ENCODE peak calls at places on chromosomes 7 and 10, in nine cellular contexts. Z is Peyer's patch, N is PC-3, J is esophagus squamous epithelium, W is psoas muscle, Y is heart right ventricle, T is prostate gland, V is lower lobe of right lung, K is breast epithelium. X is an unnamed sample. For H3K9me3, the result is how much of the 10 kb centered on the place peaks cover.

GRCh38 chr10:132959296-132959961 is 17.1 kb upstream of the CFAP46 start:
- DNase-seq in V (no peak), K (no peak), N (no peak), Z (peak), W (no peak), J (no peak), T (no peak), Y (no peak), X (no peak)

GRCh38 chr7:20744913-20745587 is 41.6 kb downstream of the SP8 start:
- DNase-seq in Z (no peak), V (no peak), T (no peak), Y (no peak), N (peak), K (no peak), W (no peak), J (no peak), X (no peak)

GRCh38 chr7:155819186-155819585 is 6.9 kb upstream of the SHH start:
- DNase-seq in J (no peak), K (no peak), N (no peak), Z (no peak), W (no peak), T (no peak), Y (no peak), V (no peak), X (no peak)

GRCh38 chr10:102118867-102119266 is 1.3 kb downstream of the LDB1 start:
- DNase-seq in N (no peak), Z (peak), W (no peak), K (peak), J (no peak), V (peak), T (peak), Y (peak), X (no peak)

GRCh38 chr10:12448729-12449391 is 99.5 kb downstream of the CAMK1D start:
- DNase-seq in J (no peak), W (no peak), K (peak), Y (no peak), Z (no peak), V (no peak), N (peak), T (no peak), X (peak)

GRCh38 chr10:31140716-31141115 is 109.1 kb upstream of the ZNF438 start:
- DNase-seq in T (no peak), K (no peak), Y (no peak), N (no peak), V (no peak), J (no peak), Z (no peak), W (no peak), X (no peak)

GRCh38 chr10:35089641-35090161 is 440 bp downstream of the CUL2 start:
- DNase-seq in V (no peak), Y (no peak), N (peak), J (no peak), K (no peak), T (no peak), Z (no peak), W (no peak), X (peak)

GRCh38 chr7:27389508-27389907 is 146.9 kb downstream of the EVX1 start:
- DNase-seq in T (no peak), N (no peak), K (no peak), Z (no peak), V (no peak), W (no peak), Y (no peak), J (no peak), X (no peak)

GRCh38 chr10:97520520-97520919 is 21.8 kb downstream of the UBTD1 start:
- DNase-seq in T (no peak), Z (no peak), N (no peak), V (no peak), K (no peak), W (no peak), Y (no peak), J (no peak), X (no peak)

GRCh38 chr7:92988941-92989540 is 128.7 kb downstream of the SAMD9 start:
- DNase-seq in N (no peak), Z (no peak), T (no peak), V (no peak), K (no peak), J (no peak), W (no peak), Y (no peak), X (no peak)

GRCh38 chr10:61832866-61833481 is 68.5 kb upstream of the ARID5B start:
- DNase-seq in Z (no peak), V (no peak), N (peak), K (no peak), W (no peak), Y (no peak), J (no peak), T (peak), X (no peak)

GRCh38 chr10:129993621-129994020 is 29.5 kb upstream of the EBF3 start:
- DNase-seq in W (no peak), Z (no peak), N (peak), T (no peak), Y (no peak), K (no peak), V (no peak), J (no peak), X (no peak)

GRCh38 chr10:14688606-14689005 is 86.1 kb downstream of the FAM107B start:
- DNase-seq in K (no peak), Z (no peak), J (no peak), N (no peak), T (no peak), V (no peak), W (no peak), Y (no peak), X (no peak)

GRCh38 chr10:90652519-90652918 is 205.3 kb downstream of the HTR7 start:
- DNase-seq in N (peak), K (no peak), W (no peak), V (no peak), J (no peak), T (no peak), Y (no peak), Z (no peak), X (no peak)

GRCh38 chr7:67493386-67493785 is 496.8 kb downstream of the TYW1 start:
- DNase-seq in K (no peak), W (no peak), T (no peak), Y (no peak), J (no peak), N (no peak), V (no peak), Z (no peak), X (no peak)

GRCh38 chr10:130800281-130800680 is 511.2 kb downstream of the TCERG1L start:
- DNase-seq in W (no peak), Z (peak), K (no peak), N (no peak), T (no peak), Y (no peak), V (no peak), J (no peak), X (no peak)

GRCh38 chr10:17147884-17148494 is 18.4 kb upstream of the CUBN start:
- DNase-seq in N (no peak), J (no peak), V (no peak), K (no peak), W (no peak), Y (no peak), Z (no peak), T (no peak), X (no peak)

GRCh38 chr7:87475359-87476178 is at the start of gene ABCB4:
- DNase-seq in N (no peak), K (no peak), T (no peak), V (peak), Y (peak), J (no peak), W (peak), Z (peak), X (no peak)

GRCh38 chr7:45568536-45569289 is 5.5 kb upstream of the ADCY1 start:
- DNase-seq in V (no peak), K (no peak), Z (no peak), Y (no peak), J (no peak), N (no peak), T (no peak), W (no peak), X (no peak)

GRCh38 chr7:74083928-74084721 is 521 bp downstream of the LIMK1 start:
- DNase-seq in V (peak), T (no peak), N (peak), Y (no peak), W (peak), J (no peak), Z (no peak), K (no peak), X (peak)

GRCh38 chr7:79897166-79897565 is 237.5 kb upstream of the GNAI1 start:
- DNase-seq in V (no peak), N (no peak), Z (no peak), Y (no peak), T (no peak), W (no peak), K (no peak), J (no peak), X (no peak)

GRCh38 chr7:155787171-155787851 is 25.0 kb downstream of the SHH start:
- DNase-seq in T (no peak), N (no peak), W (no peak), V (no peak), Z (peak), K (no peak), Y (no peak), J (no peak), X (no peak)

GRCh38 chr7:110568932-110569331 is 522.0 kb upstream of the LRRN3 start:
- DNase-seq in Y (no peak), T (no peak), N (no peak), K (no peak), Z (no peak), J (no peak), V (no peak), W (no peak), X (no peak)

GRCh38 chr7:149773446-149774236 is at the start of gene ZNF467:
- DNase-seq in Y (peak), K (peak), V (peak), Z (peak), J (no peak), W (peak), T (peak), N (peak), X (peak)

GRCh38 chr7:70097639-70098038 is 499.4 kb downstream of the AUTS2 start:
- DNase-seq in W (no peak), K (no peak), T (no peak), V (no peak), Z (no peak), J (no peak), Y (no peak), N (no peak), X (no peak)

GRCh38 chr7:30935569-30935877 is 23.9 kb downstream of the AQP1 start:
- DNase-seq in Z (no peak), Y (no peak), N (no peak), T (no peak), K (no peak), W (no peak), V (no peak), J (no peak), X (no peak)

GRCh38 chr7:124784879-124785818 is 19.6 kb upstream of the GPR37 start:
- DNase-seq in J (no peak), Y (no peak), V (no peak), T (peak), Z (no peak), N (peak), W (peak), K (no peak), X (no peak)

GRCh38 chr7:91628742-91629141 is 251.8 kb downstream of the MTERF1 start:
- DNase-seq in Y (no peak), N (no peak), V (no peak), K (no peak), Z (no peak), T (peak), J (no peak), W (no peak), X (no peak)

GRCh38 chr10:121165276-121165675 is 314.1 kb downstream of the WDR11 start:
- DNase-seq in W (no peak), Z (no peak), Y (no peak), J (no peak), V (no peak), K (no peak), N (peak), T (no peak), X (no peak)

GRCh38 chr10:125637496-125637895 is 45.5 kb downstream of the TEX36 start:
- DNase-seq in W (no peak), Z (no peak), K (no peak), T (no peak), N (no peak), J (no peak), V (no peak), Y (no peak), X (no peak)
- H3K27ac ChIP-seq in W (no peak), Z (no peak), K (no peak), T (no peak), N (no peak), J (no peak), V (no peak), Y (no peak), X (no peak)

GRCh38 chr7:41756783-41757182 is 53.9 kb upstream of the INHBA start:
- DNase-seq in V (no peak), W (no peak), T (no peak), N (no peak), Y (no peak), J (no peak), K (no peak), Z (no peak), X (no peak)
- H3K9me3 ChIP-seq in V (under half), W (under half), T (under half), N (under half), Y (under half), J (under half), K (under half), Z (under half), X (under half)

GRCh38 chr10:103847909-103848468 is 7.4 kb downstream of the SH3PXD2A start:
- DNase-seq in J (no peak), Z (no peak), T (no peak), W (no peak), N (no peak), Y (no peak), V (no peak), K (no peak), X (no peak)
- TF ChIP-seq CTCF in J (peak), Z (peak), T (no peak), W (peak), N (peak), Y (no peak), V (no peak), K (no peak), X (no peak)

DNA sequence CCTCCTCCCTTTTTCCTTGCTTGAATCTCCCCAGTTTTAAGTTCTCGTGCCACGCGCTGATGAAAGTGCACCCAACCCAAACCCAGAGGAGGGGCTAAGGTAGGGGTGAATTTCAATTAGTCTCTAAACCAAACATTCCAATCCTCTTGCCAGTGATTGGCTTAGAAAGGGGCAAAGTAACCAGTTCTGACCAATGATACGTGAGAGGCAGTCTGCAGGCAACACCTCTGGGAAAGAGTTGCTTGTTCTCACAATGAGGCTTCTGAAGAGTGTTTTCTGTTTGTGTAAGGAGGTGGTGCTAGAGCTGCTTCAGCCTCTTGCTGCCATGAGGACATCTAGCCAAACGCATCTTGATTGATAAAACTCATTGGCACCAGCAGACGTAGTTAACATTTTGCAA is 21.8 kb downstream of the SLC35G1 start:
- DNase-seq in Z (no peak), W (no peak), J (no peak), N (no peak), Y (no peak), T (no peak), K (no peak), V (no peak), X (no peak)
- H3K27ac ChIP-seq in Z (no peak), W (no peak), J (no peak), N (no peak), Y (no peak), T (no peak), K (no peak), V (no peak), X (no peak)

DNA sequence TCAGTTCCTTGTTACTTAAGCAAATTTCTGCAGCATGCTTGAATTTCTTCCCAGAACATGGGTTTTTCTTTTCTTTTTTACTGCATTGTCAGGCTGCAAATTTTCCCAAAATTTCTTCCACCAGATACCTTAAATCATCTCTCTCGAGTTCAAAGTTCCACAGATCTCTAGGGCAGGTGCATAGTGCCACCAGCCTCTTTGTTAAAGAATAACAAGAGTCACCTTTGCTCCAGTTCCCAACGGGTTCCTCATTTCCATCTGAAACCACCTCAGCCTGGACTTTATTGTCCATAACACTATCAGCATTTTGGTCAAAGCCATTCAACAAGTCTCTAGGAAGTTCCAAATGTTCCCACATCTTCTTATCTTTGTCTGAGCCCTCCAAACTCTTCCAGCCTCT is 389.2 kb downstream of the NXPH1 start:
- DNase-seq in Y (no peak), Z (no peak), T (no peak), V (no peak), J (no peak), N (no peak), K (no peak), W (no peak), X (no peak)
- H3K9me3 ChIP-seq in Y (under half), Z (under half), T (under half), V (under half), J (under half), N (under half), K (under half), W (under half), X (under half)

DNA sequence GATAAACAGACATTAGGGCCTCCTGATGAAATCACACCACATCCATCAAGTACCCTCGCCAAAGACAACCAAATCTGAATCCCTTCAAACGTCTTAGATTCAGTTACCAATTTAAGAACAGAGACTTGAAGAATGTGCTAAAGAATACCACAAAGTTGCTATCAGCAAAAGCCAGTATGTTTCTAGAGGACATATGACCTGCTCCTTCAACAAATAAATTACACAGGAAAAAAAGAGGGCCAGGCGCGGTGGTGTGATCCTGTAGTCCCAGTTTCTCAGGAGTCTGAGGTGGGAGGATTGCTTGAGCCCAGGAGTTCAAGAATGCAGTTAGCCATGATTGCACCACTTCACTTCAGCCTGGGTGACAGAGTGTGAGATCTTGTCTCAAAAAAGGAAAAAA is 144.6 kb downstream of the REEP3 start:
- DNase-seq in N (no peak), W (no peak), Z (no peak), J (no peak), V (no peak), T (no peak), K (no peak), Y (no peak), X (no peak)
- TF ChIP-seq CTCF in N (no peak), W (no peak), Z (no peak), J (no peak), V (no peak), T (no peak), K (no peak), Y (no peak), X (no peak)

DNA sequence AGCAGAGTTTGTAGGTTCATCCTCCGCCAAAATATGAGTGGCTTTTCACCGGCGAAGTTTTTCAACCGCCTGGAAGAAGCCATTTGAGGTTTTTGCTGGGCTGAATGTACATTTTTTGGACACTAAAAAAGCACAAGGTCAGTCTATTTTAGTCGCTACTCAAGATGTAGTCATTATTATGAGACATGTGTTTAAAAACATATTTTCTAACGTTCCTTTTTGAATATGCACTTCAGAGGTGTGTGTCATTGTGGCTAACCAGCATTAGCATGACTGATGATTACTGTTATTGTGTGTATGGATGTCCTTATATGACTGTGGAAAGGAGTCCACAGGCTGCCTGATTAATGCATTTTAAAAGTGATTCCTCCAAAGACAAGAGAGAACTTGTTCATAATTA is 605.4 kb downstream of the INHBA start:
- DNase-seq in W (no peak), K (no peak), T (no peak), Y (no peak), Z (no peak), N (peak), V (no peak), J (no peak), X (no peak)
- H3K27ac ChIP-seq in W (no peak), K (no peak), T (no peak), Y (no peak), Z (no peak), N (peak), V (no peak), J (no peak), X (no peak)

DNA sequence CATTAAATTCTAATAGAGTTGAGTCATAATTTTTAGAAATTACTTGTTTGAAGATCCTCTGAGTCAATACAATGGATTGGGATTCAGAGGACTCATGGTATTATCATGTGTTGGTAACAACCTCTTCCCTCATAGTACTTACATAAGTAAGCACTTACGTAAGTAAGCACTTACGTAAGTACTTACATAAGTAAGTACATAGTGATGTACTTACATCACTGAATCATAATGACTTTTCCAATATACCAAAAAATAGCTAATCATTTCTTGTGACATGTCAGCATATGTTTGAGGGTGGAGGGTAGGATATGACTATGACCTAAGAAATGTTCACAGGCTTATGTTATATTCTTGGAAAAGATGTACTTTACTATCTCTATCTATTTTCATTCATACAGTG is 740.4 kb downstream of the SORCS1 start:
- DNase-seq in J (no peak), V (no peak), Y (no peak), N (peak), W (no peak), K (no peak), T (no peak), Z (no peak), X (no peak)
- H3K9me3 ChIP-seq in J (under half), V (under half), Y (under half), N (under half), W (under half), K (under half), T (under half), Z (under half), X (under half)

GRCh38 chr10:45582386-45582781 is 90.2 kb downstream of the ZFAND4 start:
- DNase-seq in K (no peak), J (no peak), N (no peak), Z (no peak), V (no peak), W (no peak), Y (no peak), T (no peak), X (no peak)
- TF ChIP-seq CTCF in K (no peak), J (no peak), N (no peak), Z (no peak), V (no peak), W (no peak), Y (no peak), T (no peak), X (no peak)

X was measured in CD4-positive, alpha-beta T cell.